ENCODE peak calls at places on chromosome 21, in seven cellular contexts. I is IMR-90, J is H1, W is choroid plexus epithelial cell, E is brain microvascular endothelial cell, C is fibroblast of mammary gland, L is stomach. Y is an unnamed sample.

GRCh38 chr21:38645282-38645681 is 147.0 kb upstream of the ERG start:
- DNase-seq in I (peak; percentile 82), J (no peak), W (peak; percentile 87), E (peak; percentile 94), C (peak; percentile 93), L (no peak), Y (peak; percentile 43)

GRCh38 chr21:46429754-46430681 is 28.7 kb upstream of the DIP2A start:
- DNase-seq in I (no peak), J (no peak), W (no peak), E (no peak), C (no peak), L (no peak), Y (no peak)

GRCh38 chr21:21715286-21715969 is 717.2 kb downstream of the NCAM2 start:
- DNase-seq in I (peak; percentile 93), J (no peak), W (peak; percentile 93), E (peak; percentile 51), C (peak; percentile 87), L (no peak), Y (peak; percentile 2)

GRCh38 chr21:14864211-14865021 is 200.4 kb downstream of the NRIP1 start:
- DNase-seq in I (peak; percentile 86), J (peak; percentile 81), W (peak; percentile 90), E (peak; percentile 85), C (peak; percentile 84), L (peak; percentile 68), Y (peak; percentile 78)

GRCh38 chr21:46295996-46296752 is 10.0 kb downstream of the YBEY start:
- DNase-seq in I (peak; percentile 32), J (peak; percentile 51), W (peak; percentile 78), E (peak; percentile 45), C (peak; percentile 94), L (peak; percentile 55), Y (no peak)

GRCh38 chr21:25708467-25709065 is 26.1 kb downstream of the ATP5PF start:
- DNase-seq in I (peak; percentile 56), J (no peak), W (peak; percentile 71), E (peak; percentile 43), C (peak; percentile 64), L (peak; percentile 40), Y (peak; percentile 57)

GRCh38 chr21:31201548-31201947 is 142.5 kb downstream of the TIAM1 start:
- DNase-seq in I (peak; percentile 50), J (no peak), W (peak; percentile 68), E (peak; percentile 68), C (peak; percentile 93), L (no peak), Y (peak; percentile 40)

GRCh38 chr21:39144191-39144590 is 39.1 kb downstream of the PSMG1 start:
- DNase-seq in I (no peak), J (no peak), W (no peak), E (no peak), C (peak; percentile 9), L (no peak), Y (no peak)

GRCh38 chr21:41208946-41209345 is 41.0 kb downstream of the BACE2 start:
- DNase-seq in I (no peak), J (no peak), W (no peak), E (no peak), C (no peak), L (no peak), Y (no peak)

GRCh38 chr21:41636636-41637625 is 129.0 kb upstream of the TMPRSS2 start:
- DNase-seq in I (no peak), J (no peak), W (no peak), E (no peak), C (no peak), L (no peak), Y (no peak)

GRCh38 chr21:17697474-17697873 is 84.8 kb upstream of the BTG3 start:
- DNase-seq in I (no peak), J (no peak), W (no peak), E (no peak), C (no peak), L (no peak), Y (no peak)

GRCh38 chr21:42151148-42152074 is 67.5 kb upstream of the ABCG1 start:
- DNase-seq in I (no peak), J (no peak), W (no peak), E (no peak), C (no peak), L (no peak), Y (no peak)

GRCh38 chr21:15894596-15894995 is 164.8 kb downstream of the USP25 start:
- DNase-seq in I (peak; percentile 38), J (no peak), W (peak; percentile 54), E (no peak), C (peak; percentile 51), L (no peak), Y (no peak)
- TF ChIP-seq CTCF in I (peak; percentile 58), J (no peak), W (peak; percentile 51), E (no peak), C (peak; percentile 48), L (peak; percentile 6), Y (peak; percentile 31)

GRCh38 chr21:37087188-37087587 is 14.1 kb downstream of the TTC3 start:
- DNase-seq in I (peak; percentile 82), J (no peak), W (peak; percentile 84), E (peak; percentile 47), C (peak; percentile 85), L (no peak), Y (peak; percentile 69)
- TF ChIP-seq CTCF in I (peak; percentile 68), J (peak; percentile 22), W (peak; percentile 63), E (peak; percentile 60), C (peak; percentile 56), L (no peak), Y (peak; percentile 28)

GRCh38 chr21:26881504-26882228 is 36.5 kb upstream of the ADAMTS1 start:
- DNase-seq in I (peak; percentile 39), J (no peak), W (peak; percentile 62), E (no peak), C (peak; percentile 57), L (no peak), Y (peak; percentile 26)
- TF ChIP-seq CTCF in I (peak; percentile 48), J (peak; percentile 23), W (peak; percentile 39), E (no peak), C (peak; percentile 43), L (no peak), Y (peak; percentile 30)

DNA sequence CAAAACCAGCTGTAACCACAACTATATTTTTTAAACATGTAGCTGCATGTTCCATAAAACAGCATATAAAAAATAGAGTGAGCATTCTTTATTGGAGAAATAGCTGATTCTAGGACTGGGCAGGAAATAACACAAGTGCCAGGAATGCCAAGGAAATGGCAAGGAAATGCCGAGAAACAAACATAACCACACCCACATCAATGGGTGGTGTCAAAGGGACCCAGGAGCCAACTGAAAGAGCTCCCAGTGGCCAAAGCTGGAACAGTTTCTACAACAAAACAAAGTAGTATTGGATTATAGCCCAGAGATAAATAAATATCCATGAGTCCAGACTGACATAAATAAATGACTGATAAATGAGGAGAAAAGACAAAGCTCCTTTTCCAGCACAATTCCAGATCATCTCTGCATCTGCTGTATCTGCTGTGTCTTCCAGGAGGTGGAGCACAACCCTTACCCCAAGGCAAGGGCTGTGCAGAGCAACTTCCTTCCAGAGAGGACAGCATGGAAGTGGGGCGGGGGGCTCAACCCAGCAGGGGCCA is 28.1 kb downstream of the ADARB1 start:
- DNase-seq in I (no peak), J (no peak), W (peak; percentile 60), E (peak; percentile 22), C (peak; percentile 32), L (peak; percentile 38), Y (peak; percentile 78)
- TF ChIP-seq CTCF in I (peak; percentile 29), J (peak; percentile 17), W (peak; percentile 41), E (peak; percentile 33), C (peak; percentile 7), L (peak; percentile 17), Y (peak; percentile 15)